ENCODE peak calls at places on chromosomes 5 and 9, in four cellular contexts. G is neuronal stem cell, E is H1, K is H9. I is an unnamed sample.

GRCh38 chr5:3595102-3595961 is at the start of gene IRX1:
- DNase-seq in G (no peak), E (peak; percentile 82), K (peak; percentile 83), I (no peak)

GRCh38 chr5:177403194-177403825 is 2.8 kb upstream of the PFN3 start:
- DNase-seq in G (peak; percentile 32), E (peak; percentile 74), K (peak; percentile 72), I (peak; percentile 64)

GRCh38 chr5:139481122-139481533 is 1.4 kb downstream of the STING1 start:
- DNase-seq in G (no peak), E (no peak), K (no peak), I (no peak)

GRCh38 chr5:149438281-149438680 is 59.2 kb upstream of the IL17B start:
- DNase-seq in G (no peak), E (no peak), K (no peak), I (no peak)

GRCh38 chr5:141951341-141951781 is 6.6 kb downstream of the PCDH12 start:
- DNase-seq in G (no peak), E (peak; percentile 82), K (peak; percentile 86), I (peak; percentile 24)

GRCh38 chr9:134708672-134709038 is 67.1 kb downstream of the COL5A1 start:
- DNase-seq in G (no peak), E (no peak), K (no peak), I (no peak)

GRCh38 chr9:121246821-121247511 is 21.0 kb upstream of the GSN start:
- DNase-seq in G (no peak), E (no peak), K (no peak), I (peak; percentile 65)

GRCh38 chr5:132427285-132428146 is 58.0 kb downstream of the SLC22A5 start:
- DNase-seq in G (no peak), E (peak; percentile 43), K (no peak), I (no peak)

GRCh38 chr5:541148-541887 is 17.1 kb upstream of the SLC9A3 start:
- DNase-seq in G (no peak), E (peak; percentile 67), K (peak; percentile 71), I (no peak)

GRCh38 chr5:88833371-88834107 is 49.4 kb downstream of the MEF2C start:
- DNase-seq in G (no peak), E (no peak), K (no peak), I (peak; percentile 51)

GRCh38 chr5:124697912-124698690 is 48.3 kb downstream of the ZNF608 start:
- DNase-seq in G (peak; percentile 47), E (no peak), K (no peak), I (peak; percentile 87)

GRCh38 chr9:136587944-136588662 is 42.3 kb upstream of the NOTCH1 start:
- DNase-seq in G (peak; percentile 77), E (peak; percentile 91), K (peak; percentile 94), I (peak; percentile 53)

GRCh38 chr5:137016783-137017324 is 482.3 kb downstream of the SPOCK1 start:
- DNase-seq in G (no peak), E (no peak), K (peak; percentile 49), I (no peak)

GRCh38 chr5:34913072-34913471 is 2.2 kb downstream of the RAD1 start:
- DNase-seq in G (no peak), E (no peak), K (no peak), I (no peak)

GRCh38 chr9:109721021-109721420 is 59.0 kb upstream of the PALM2AKAP2 start:
- DNase-seq in G (no peak), E (no peak), K (no peak), I (no peak)

GRCh38 chr9:25678147-25678666 is at the start of gene TUSC1:
- DNase-seq in G (peak; percentile 49), E (peak; percentile 76), K (peak; percentile 50), I (peak; percentile 80)

GRCh38 chr5:126801174-126801991 is 24.4 kb downstream of the LMNB1 start:
- DNase-seq in G (no peak), E (no peak), K (no peak), I (no peak)

GRCh38 chr5:132457371-132458225 is 33.0 kb downstream of the IRF1 start:
- DNase-seq in G (no peak), E (no peak), K (no peak), I (peak; percentile 99)

GRCh38 chr9:134591082-134591571 is 50.5 kb upstream of the COL5A1 start:
- DNase-seq in G (no peak), E (no peak), K (no peak), I (peak; percentile 55)

GRCh38 chr5:172706796-172707195 is 64.2 kb downstream of the DUSP1 start:
- DNase-seq in G (no peak), E (no peak), K (no peak), I (no peak)

GRCh38 chr5:65263291-65263690 is 218.4 kb downstream of the ADAMTS6 start:
- DNase-seq in G (no peak), E (no peak), K (no peak), I (no peak)

GRCh38 chr5:78964889-78965288 is 20.2 kb downstream of the ARSB start:
- DNase-seq in G (peak; percentile 21), E (no peak), K (no peak), I (peak; percentile 79)

GRCh38 chr9:108467653-108468324 is 388.0 kb downstream of the ACTL7B start:
- DNase-seq in G (no peak), E (no peak), K (no peak), I (peak; percentile 42)

GRCh38 chr9:114893622-114894021 is 36.8 kb downstream of the TNFSF8 start:
- DNase-seq in G (no peak), E (no peak), K (no peak), I (peak; percentile 58)

GRCh38 chr9:130243882-130244170 is 21.7 kb upstream of the HMCN2 start:
- DNase-seq in G (no peak), E (no peak), K (no peak), I (no peak)

GRCh38 chr9:107480386-107480789 is 9.2 kb downstream of the KLF4 start:
- DNase-seq in G (no peak), E (no peak), K (no peak), I (peak; percentile 85)

GRCh38 chr5:24633705-24634325 is 11.0 kb downstream of the CDH10 start:
- DNase-seq in G (peak; percentile 27), E (no peak), K (no peak), I (peak; percentile 62)

GRCh38 chr9:135714242-135715055 is 12.5 kb downstream of the KCNT1 start:
- DNase-seq in G (peak; percentile 65), E (peak; percentile 84), K (peak; percentile 74), I (no peak)

GRCh38 chr5:175517824-175518450 is 39.6 kb downstream of the SFXN1 start:
- DNase-seq in G (no peak), E (no peak), K (no peak), I (peak; percentile 79)

GRCh38 chr5:147859962-147860640 is 18.4 kb upstream of the SCGB3A2 start:
- DNase-seq in G (no peak), E (no peak), K (peak; percentile 39), I (no peak)
- H2BK12ac ChIP-seq in G (no peak overlapping the region), E (no peak overlapping the region), K (no peak overlapping the region), I (no peak overlapping the region)

GRCh38 chr5:163645421-163646416 is 140.3 kb downstream of the MAT2B start:
- DNase-seq in G (no peak), E (no peak), K (no peak), I (no peak)
- H2BK15ac ChIP-seq in G (no peak overlapping the region), E (no peak overlapping the region), K (no peak overlapping the region), I (no peak overlapping the region)

DNA sequence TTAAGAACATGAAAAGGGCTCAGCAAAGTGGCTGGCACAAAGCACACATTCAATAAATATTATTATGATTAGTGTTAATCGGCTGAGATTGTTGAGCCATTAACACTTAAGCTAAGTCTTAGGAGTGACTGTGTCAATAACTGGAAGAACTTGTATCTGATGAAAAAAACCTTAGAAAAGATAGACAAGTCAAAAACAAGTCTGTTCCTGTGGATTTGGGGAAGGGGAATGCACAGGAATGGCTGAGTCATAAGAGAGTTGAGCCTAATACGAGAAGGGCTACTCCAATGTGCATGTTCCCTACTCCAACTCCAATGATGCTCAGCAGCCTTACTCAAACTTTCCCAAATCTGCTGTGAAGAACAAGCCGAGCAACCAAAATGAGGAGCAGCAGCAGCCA is 53.9 kb downstream of the MED27 start:
- DNase-seq in G (no peak), E (no peak), K (no peak), I (no peak)
- H2BK12ac ChIP-seq in G (no peak overlapping the region), E (no peak overlapping the region), K (no peak overlapping the region), I (no peak overlapping the region)

DNA sequence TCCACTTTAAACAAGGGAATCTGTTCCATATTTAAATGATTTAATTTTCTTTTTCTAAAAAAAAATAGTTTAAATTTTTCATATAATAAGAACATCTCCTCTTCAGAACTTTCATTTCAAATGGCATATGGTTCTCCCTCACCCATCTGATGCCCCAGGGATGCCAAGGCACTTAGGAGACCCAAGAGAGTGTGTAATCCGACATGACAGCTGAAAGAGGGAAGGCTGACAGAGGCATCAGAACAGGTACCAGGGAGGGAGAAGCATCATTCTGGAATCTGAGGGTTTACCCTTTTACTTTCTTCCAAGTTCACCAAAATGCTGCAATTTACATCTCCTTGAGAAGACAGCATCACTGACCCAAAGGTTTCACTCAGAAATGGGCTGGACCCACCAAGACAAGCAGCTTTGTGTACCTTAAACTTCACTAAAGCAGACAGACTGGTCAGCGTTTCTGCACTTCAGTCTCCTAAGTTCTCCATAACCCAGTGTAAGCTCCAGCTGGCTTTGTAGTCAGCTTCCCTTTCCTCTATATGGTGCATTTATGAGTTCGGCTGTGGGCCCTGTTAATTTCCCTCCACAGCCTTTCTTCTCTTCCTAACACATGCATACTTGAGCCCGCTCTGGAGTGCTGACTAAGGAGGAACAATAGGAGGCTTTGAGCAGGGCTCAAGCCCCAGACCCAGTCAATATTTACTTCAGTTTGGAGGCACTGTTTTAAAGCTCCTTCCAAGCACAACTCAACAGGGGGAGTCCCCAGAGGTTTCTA is 17.7 kb downstream of the EFNA5 start:
- DNase-seq in G (no peak), E (no peak), K (no peak), I (no peak)
- H2BK15ac ChIP-seq in G (no peak overlapping the region), E (no peak overlapping the region), K (no peak overlapping the region), I (no peak overlapping the region)

GRCh38 chr5:75242067-75242466 is 5.4 kb upstream of the ANKRD31 start:
- DNase-seq in G (no peak), E (no peak), K (no peak), I (no peak)
- H2BK12ac ChIP-seq in G (no peak overlapping the region), E (no peak overlapping the region), K (no peak overlapping the region), I (no peak overlapping the region)

GRCh38 chr5:6734243-6734695 is 21.0 kb downstream of the TENT4A start:
- DNase-seq in G (no peak), E (no peak), K (no peak), I (no peak)
- H2BK15ac ChIP-seq in G (no peak overlapping the region), E (no peak overlapping the region), K (no peak overlapping the region), I (no peak overlapping the region)

GRCh38 chr5:107461770-107462169 is 209.0 kb downstream of the EFNA5 start:
- DNase-seq in G (no peak), E (no peak), K (no peak), I (no peak)

GRCh38 chr5:107466233-107466769 is 204.4 kb downstream of the EFNA5 start:
- DNase-seq in G (peak; percentile 46), E (no peak), K (peak; percentile 39), I (peak; percentile 66)

GRCh38 chr5:107463731-107464130 is 207.0 kb downstream of the EFNA5 start:
- DNase-seq in G (no peak), E (no peak), K (no peak), I (no peak)

GRCh38 chr5:107464876-107465275 is 205.9 kb downstream of the EFNA5 start:
- DNase-seq in G (no peak), E (no peak), K (no peak), I (no peak)

DNA sequence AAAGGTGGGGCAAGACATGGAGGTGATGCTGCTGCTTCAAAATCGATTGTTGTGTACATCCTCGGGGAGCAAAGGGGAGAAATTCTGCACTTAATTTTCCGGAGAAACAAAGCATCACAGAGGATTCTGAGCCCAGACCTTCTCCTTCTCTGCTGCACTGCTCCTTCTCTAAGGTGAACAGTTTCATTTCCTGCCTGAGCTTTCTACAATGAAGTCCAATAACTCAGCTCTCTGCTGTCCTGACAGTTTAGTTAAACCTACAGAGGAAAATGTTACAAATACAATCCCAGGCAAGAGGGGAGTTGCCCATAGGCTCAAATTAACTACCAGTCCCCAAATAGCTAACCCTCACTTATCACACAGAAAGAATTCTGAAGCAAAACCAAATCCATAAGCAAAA is 206.3 kb downstream of the EFNA5 start:
- DNase-seq in G (no peak), E (no peak), K (no peak), I (no peak)
- H2BK12ac ChIP-seq in G (no peak overlapping the region), E (peak overlapping the region; percentile 32), K (no peak overlapping the region), I (no peak overlapping the region)